ENCODE peak calls at places on chromosomes 12 and 14, in nine cellular contexts. K is tibial artery; Z is endothelial cell; C is fibroblast of pulmonary artery; F is CD8-positive, alpha-beta T cell; R is fibroblast of mammary gland; B is upper lobe of right lung; Y is AG09319; D is fibroblast of lung. X is an unnamed sample.

GRCh38 chr14:99780690-99781089 is 12.5 kb upstream of the EML1 start:
- DNase-seq in K (no peak), Z (no peak), C (no peak), F (no peak), R (no peak), B (no peak), Y (no peak), D (no peak), X (no peak)

GRCh38 chr14:39203659-39204606 is 28.9 kb downstream of the PNN start:
- DNase-seq in K (no peak), Z (no peak), C (no peak), F (no peak), R (no peak), B (no peak), Y (no peak), D (no peak), X (peak; percentile 73)

GRCh38 chr12:29895966-29896365 is 112.2 kb upstream of the TMTC1 start:
- DNase-seq in K (no peak), Z (no peak), C (no peak), F (no peak), R (no peak), B (no peak), Y (no peak), D (no peak), X (no peak)

GRCh38 chr12:66152732-66153131 is 17.1 kb downstream of the TMBIM4 start:
- DNase-seq in K (no peak), Z (no peak), C (peak; percentile 47), F (no peak), R (peak; percentile 77), B (no peak), Y (no peak), D (peak; percentile 49), X (no peak)

GRCh38 chr14:91416744-91417133 is 881 bp downstream of the CCDC88C start:
- DNase-seq in K (no peak), Z (peak; percentile 20), C (no peak), F (no peak), R (no peak), B (peak; percentile 72), Y (no peak), D (no peak), X (peak; percentile 20)

GRCh38 chr14:52220924-52221802 is 46.3 kb upstream of the PTGDR start:
- DNase-seq in K (no peak), Z (no peak), C (no peak), F (no peak), R (no peak), B (no peak), Y (no peak), D (no peak), X (no peak)

GRCh38 chr14:75229923-75230792 is 48.5 kb upstream of the FOS start:
- DNase-seq in K (no peak), Z (no peak), C (peak; percentile 82), F (peak; percentile 39), R (peak; percentile 25), B (peak; percentile 67), Y (no peak), D (peak; percentile 79), X (peak; percentile 98)

GRCh38 chr14:51419685-51420084 is 179.6 kb downstream of the TMX1 start:
- DNase-seq in K (no peak), Z (no peak), C (no peak), F (peak; percentile 39), R (no peak), B (no peak), Y (no peak), D (no peak), X (no peak)

GRCh38 chr12:40055776-40056175 is 50.1 kb downstream of the SLC2A13 start:
- DNase-seq in K (no peak), Z (no peak), C (no peak), F (no peak), R (no peak), B (no peak), Y (no peak), D (no peak), X (no peak)

GRCh38 chr14:74905595-74906142 is 17.4 kb downstream of the RPS6KL1 start:
- DNase-seq in K (peak; percentile 62), Z (peak; percentile 85), C (peak; percentile 60), F (peak; percentile 68), R (peak; percentile 52), B (peak; percentile 84), Y (no peak), D (peak; percentile 20), X (peak; percentile 59)

GRCh38 chr12:27290501-27291168 is 42.0 kb upstream of the BMAL2 start:
- DNase-seq in K (no peak), Z (no peak), C (no peak), F (no peak), R (no peak), B (no peak), Y (no peak), D (no peak), X (no peak)

GRCh38 chr14:75561013-75561432 is 17.4 kb upstream of the FLVCR2 start:
- DNase-seq in K (peak; percentile 54), Z (peak; percentile 82), C (peak; percentile 88), F (no peak), R (peak; percentile 71), B (peak; percentile 86), Y (no peak), D (peak; percentile 68), X (peak; percentile 93)

GRCh38 chr12:105252901-105253300 is 16.9 kb upstream of the APPL2 start:
- DNase-seq in K (no peak), Z (no peak), C (no peak), F (no peak), R (peak; percentile 57), B (no peak), Y (no peak), D (no peak), X (no peak)

GRCh38 chr12:9221476-9221875 is 13.3 kb upstream of the PZP start:
- DNase-seq in K (no peak), Z (no peak), C (no peak), F (no peak), R (peak; percentile 32), B (no peak), Y (no peak), D (no peak), X (peak; percentile 89)

GRCh38 chr14:73231874-73232851 is 5.1 kb upstream of the PAPLN start:
- DNase-seq in K (no peak), Z (peak; percentile 55), C (no peak), F (no peak), R (no peak), B (no peak), Y (no peak), D (no peak), X (no peak)
- TF ChIP-seq CTCF in K (no peak), Z (peak; percentile 57), C (peak; percentile 38), F (no peak), R (peak; percentile 16), B (peak; percentile 10), Y (no peak), D (peak; percentile 10), X (no peak)

DNA sequence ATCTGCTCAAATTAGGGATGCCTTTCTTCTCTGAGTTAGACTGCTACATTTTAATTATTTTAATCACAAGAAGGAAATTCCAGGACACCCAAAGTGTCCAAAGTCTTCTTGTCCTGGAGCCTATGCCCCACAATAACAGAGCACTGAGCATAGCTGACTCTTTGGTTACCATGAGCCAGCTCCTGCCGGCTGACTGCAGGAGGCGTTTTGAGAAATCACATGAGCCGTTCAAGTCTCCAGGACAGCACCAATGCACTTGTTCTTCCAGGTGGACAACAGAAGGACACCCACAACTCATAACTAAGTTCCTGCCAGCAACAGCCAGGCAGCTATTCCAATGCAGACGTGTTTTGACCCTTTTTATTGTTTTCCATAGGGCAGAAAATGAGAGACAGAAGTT is 46.0 kb upstream of the SRSF5 start:
- DNase-seq in K (no peak), Z (no peak), C (no peak), F (no peak), R (no peak), B (no peak), Y (no peak), D (no peak), X (no peak)
- TF ChIP-seq CTCF in K (no peak), Z (no peak), C (no peak), F (no peak), R (no peak), B (no peak), Y (no peak), D (no peak), X (no peak)

GRCh38 chr14:62939970-62940369 is 105.3 kb downstream of the KCNH5 start:
- DNase-seq in K (no peak), Z (no peak), C (no peak), F (no peak), R (no peak), B (no peak), Y (no peak), D (no peak), X (no peak)

GRCh38 chr14:62947291-62947690 is 98.0 kb downstream of the KCNH5 start:
- DNase-seq in K (no peak), Z (no peak), C (no peak), F (no peak), R (no peak), B (no peak), Y (no peak), D (no peak), X (no peak)

GRCh38 chr14:62938774-62939173 is 106.5 kb downstream of the KCNH5 start:
- DNase-seq in K (no peak), Z (no peak), C (no peak), F (no peak), R (no peak), B (no peak), Y (no peak), D (no peak), X (no peak)

DNA sequence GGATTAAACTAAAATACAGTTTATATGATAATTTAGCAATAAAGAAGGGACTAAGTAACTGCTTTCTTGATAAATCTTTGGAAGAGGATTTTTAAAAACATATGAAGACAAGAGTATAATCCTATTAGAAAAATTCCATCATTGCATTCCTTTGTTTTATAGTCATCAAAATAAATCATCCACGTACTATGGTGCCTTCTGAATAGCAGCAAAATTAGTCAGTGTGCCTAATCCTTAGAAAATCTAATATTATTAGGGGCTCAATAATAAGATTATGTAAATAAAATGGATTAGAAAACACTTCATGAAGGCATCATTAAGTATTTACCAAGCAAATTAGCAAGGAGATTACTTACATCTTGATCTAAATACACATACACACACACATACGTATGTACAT is 102.1 kb downstream of the KCNH5 start:
- DNase-seq in K (no peak), Z (no peak), C (peak; percentile 3), F (no peak), R (peak; percentile 49), B (no peak), Y (no peak), D (peak; percentile 44), X (no peak)
- TF ChIP-seq CTCF in K (no peak), Z (no peak), C (no peak), F (no peak), R (no peak), B (no peak), Y (no peak), D (no peak), X (no peak)

DNA sequence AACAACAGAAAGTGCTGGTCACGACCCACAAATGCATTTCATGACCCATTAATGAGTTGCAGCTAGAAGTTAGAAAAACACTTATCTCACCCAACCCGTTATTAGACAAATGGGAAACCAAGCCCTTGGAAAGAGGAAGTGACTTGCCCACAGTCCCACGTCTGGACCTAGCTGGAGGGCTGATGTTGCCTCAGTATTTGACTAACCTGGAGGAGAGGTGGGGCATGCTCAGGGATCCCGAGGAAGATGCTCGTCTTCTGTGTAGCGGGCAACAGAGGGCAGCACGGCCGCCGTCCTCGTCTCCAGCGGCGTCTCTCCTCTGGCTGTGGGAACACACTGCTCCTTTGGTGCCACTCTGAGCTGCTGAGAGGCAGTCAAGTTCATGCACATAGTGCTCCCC is 12.7 kb downstream of the CCND2 start:
- DNase-seq in K (no peak), Z (no peak), C (no peak), F (no peak), R (no peak), B (no peak), Y (no peak), D (no peak), X (no peak)
- TF ChIP-seq CTCF in K (no peak), Z (no peak), C (no peak), F (no peak), R (no peak), B (no peak), Y (no peak), D (no peak), X (no peak)

X was measured in MCF 10A.